ENCODE peak calls at places on chromosomes 2 and 18, in five cellular contexts. P is GM23338, N is SK-N-SH, M is tibial artery, T is breast epithelium. H is an unnamed sample.
A peak's percentile ranks its signal among the peaks of the same experiment; 100 is the strongest.

GRCh38 chr2:65018141-65018582 is 29.0 kb downstream of the SLC1A4 start:
- DNase-seq in T (no peak), P (no peak), N (no peak), M (peak; percentile 70), H (no peak)

GRCh38 chr2:37561615-37562569 is 109.5 kb downstream of the CDC42EP3 start:
- DNase-seq in N (no peak), T (no peak), M (no peak), P (peak; percentile 24), H (peak; percentile 62)

GRCh38 chr2:202965810-202966454 is 48.7 kb upstream of the NBEAL1 start:
- DNase-seq in M (no peak), P (peak; percentile 59), T (no peak), N (no peak), H (peak; percentile 62)

GRCh38 chr18:48514786-48515185 is 24.0 kb upstream of the CTIF start:
- DNase-seq in P (no peak), N (no peak), T (no peak), M (no peak), H (no peak)

GRCh38 chr2:144824611-144825010 is 304.7 kb upstream of the ZEB2 start:
- DNase-seq in P (no peak), M (no peak), T (no peak), N (no peak), H (no peak)

GRCh38 chr18:36296591-36297418 is 708 bp upstream of the FHOD3 start:
- DNase-seq in M (peak; percentile 89), T (peak; percentile 46), P (peak; percentile 80), N (peak; percentile 86), H (peak; percentile 93)

GRCh38 chr2:226701052-226701451 is 98.6 kb downstream of the IRS1 start:
- DNase-seq in M (no peak), T (no peak), P (no peak), N (no peak), H (no peak)

GRCh38 chr18:8816805-8817204 is 111.4 kb downstream of the MTCL1 start:
- DNase-seq in T (no peak), P (no peak), N (no peak), M (no peak), H (no peak)

GRCh38 chr2:226902041-226902972 is 66.5 kb downstream of the RHBDD1 start:
- DNase-seq in N (no peak), P (no peak), T (no peak), M (no peak), H (no peak)

GRCh38 chr18:54684786-54685185 is 93.7 kb downstream of the DYNAP start:
- DNase-seq in N (peak; percentile 8), M (no peak), T (no peak), P (peak; percentile 60), H (peak; percentile 64)

GRCh38 chr2:27705851-27706622 is 42.3 kb downstream of the SLC4A1AP start:
- DNase-seq in M (peak; percentile 97), T (peak; percentile 87), N (no peak), P (no peak), H (no peak)

GRCh38 chr2:25090801-25091200 is 48.9 kb downstream of the EFR3B start:
- DNase-seq in N (peak; percentile 62), P (no peak), M (no peak), T (no peak), H (no peak)

GRCh38 chr2:167293172-167293781 is 405.0 kb downstream of the XIRP2 start:
- DNase-seq in M (no peak), T (no peak), N (no peak), P (peak; percentile 45), H (no peak)

GRCh38 chr18:59385191-59385590 is 26.1 kb upstream of the LMAN1 start:
- DNase-seq in M (no peak), P (no peak), N (no peak), T (no peak), H (peak; percentile 51)

GRCh38 chr18:11937874-11938478 is 29.9 kb upstream of the MPPE1 start:
- DNase-seq in P (peak; percentile 83), M (peak; percentile 73), T (peak; percentile 73), N (peak; percentile 72), H (peak; percentile 91)
- TF ChIP-seq CTCF in P (peak; percentile 85), M (peak; percentile 85), T (peak; percentile 80), N (peak; percentile 87), H (peak; percentile 94)

GRCh38 chr2:127428057-127428814 is 10.0 kb downstream of the PROC start:
- DNase-seq in P (no peak), N (no peak), M (no peak), T (peak; percentile 11), H (no peak)
- H3K4me1 ChIP-seq in P (peaks cover 12% of the 10 kb centered on the region), N (no peaks in the 10 kb centered on the region), M (peaks cover 5% of the 10 kb centered on the region), T (no peaks in the 10 kb centered on the region), H (no peaks in the 10 kb centered on the region)

DNA sequence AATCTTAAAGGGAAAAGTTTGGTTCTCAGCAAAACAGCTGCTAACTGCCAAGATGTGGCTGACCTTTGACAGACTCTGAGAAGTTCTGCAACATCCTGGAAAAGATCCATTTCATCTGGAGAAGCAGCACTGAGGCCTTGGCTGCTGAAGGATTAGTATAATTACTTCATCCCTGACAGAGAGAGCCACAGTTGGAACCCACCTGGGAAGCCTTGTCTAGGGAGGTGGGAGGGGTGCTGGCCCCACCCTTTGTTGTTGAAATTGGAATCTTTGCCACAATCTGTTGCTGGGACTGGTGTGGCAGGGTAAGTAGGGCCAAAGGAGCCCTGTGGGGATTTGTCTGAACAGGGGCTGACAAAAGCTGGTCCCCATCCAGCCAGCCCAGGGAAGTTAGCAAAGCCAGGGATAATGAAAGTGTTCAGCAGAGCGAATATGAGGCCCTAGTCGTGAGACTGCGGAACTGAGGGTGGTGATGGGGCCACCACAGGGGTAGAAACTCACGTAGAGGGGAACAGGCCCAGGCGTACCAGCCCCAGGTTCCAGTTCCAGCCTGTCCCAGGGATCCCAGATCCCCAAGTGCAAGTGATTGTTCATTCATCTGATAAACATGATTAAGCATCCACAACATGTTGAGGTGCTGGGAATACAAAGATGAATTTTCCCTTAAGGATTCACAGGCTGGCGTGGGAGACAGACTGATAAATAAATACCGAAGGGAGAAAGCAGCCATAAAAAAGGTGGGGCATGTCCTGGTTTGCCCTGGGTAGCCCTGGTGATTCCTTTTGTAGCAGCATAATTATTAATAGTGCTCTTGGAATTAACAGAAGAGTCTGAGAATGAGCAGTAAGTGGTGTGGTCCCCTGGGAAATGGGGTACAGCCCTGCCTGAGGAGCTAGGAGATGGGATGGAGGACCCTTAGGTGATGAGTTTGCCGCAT is 60.0 kb downstream of the MYO1B start:
- DNase-seq in T (peak; percentile 34), N (no peak), M (peak; percentile 77), P (no peak), H (no peak)
- H3K27ac ChIP-seq in T (peak overlapping the region; percentile 79), N (peak overlapping the region; percentile 22), M (peak overlapping the region; percentile 82), P (no peak overlapping the region), H (no peak overlapping the region)

GRCh38 chr18:76255070-76255683 is 239.9 kb downstream of the ZNF516 start:
- DNase-seq in N (no peak), T (no peak), P (no peak), M (no peak), H (no peak)

GRCh38 chr18:76258209-76258608 is 236.8 kb downstream of the ZNF516 start:
- DNase-seq in T (no peak), M (no peak), N (no peak), P (no peak), H (no peak)

GRCh38 chr18:76256897-76257500 is 238.0 kb downstream of the ZNF516 start:
- DNase-seq in M (no peak), N (peak; percentile 42), T (no peak), P (peak; percentile 71), H (peak; percentile 74)

GRCh38 chr18:76251691-76252090 is 243.4 kb downstream of the ZNF516 start:
- DNase-seq in N (no peak), T (no peak), M (no peak), P (no peak), H (no peak)

DNA sequence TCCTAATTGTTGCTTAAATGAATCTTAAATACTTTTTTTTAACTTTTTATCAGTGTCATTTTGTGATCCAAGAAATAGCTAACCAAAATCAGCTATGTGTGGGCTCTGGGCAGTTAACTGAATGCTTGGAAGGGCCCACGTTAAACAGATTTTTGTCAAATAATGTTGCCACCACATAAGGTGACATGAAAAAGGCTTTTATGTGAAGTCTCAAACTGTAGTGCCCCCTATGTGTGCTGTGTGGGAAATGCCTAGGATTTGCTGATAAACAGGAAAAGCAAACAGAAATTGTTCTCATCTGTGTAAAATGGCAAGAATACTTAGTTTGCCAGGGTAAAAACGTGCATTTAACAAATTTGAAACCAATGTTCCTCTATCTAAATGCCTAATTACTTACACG is 242.2 kb downstream of the ZNF516 start:
- DNase-seq in P (peak; percentile 76), T (no peak), N (no peak), M (no peak), H (peak; percentile 71)
- TF ChIP-seq CTCF in P (peak; percentile 74), T (no peak), N (no peak), M (no peak), H (peak; percentile 87)

DNA sequence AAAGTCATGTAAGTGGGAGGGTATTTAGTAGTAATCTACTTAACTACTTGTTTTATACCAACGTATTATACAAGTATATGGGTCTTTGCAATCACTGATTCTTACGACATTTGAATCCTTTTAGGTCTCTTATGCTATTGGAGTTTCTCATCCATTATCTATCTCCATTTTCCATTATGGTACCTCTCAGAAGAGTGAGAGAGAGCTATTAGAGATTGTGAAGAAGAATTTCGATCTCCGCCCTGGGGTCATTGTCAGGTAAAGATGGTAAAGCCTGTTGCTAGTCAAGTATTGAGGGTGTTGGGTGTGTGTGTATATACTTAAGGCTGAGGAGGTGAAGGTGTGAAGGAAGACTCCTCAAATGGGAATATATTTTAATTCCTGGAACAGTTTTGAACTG is 3.8 kb downstream of the MAT2A start:
- DNase-seq in P (no peak), T (no peak), N (no peak), M (no peak), H (no peak)
- H3K4me1 ChIP-seq in P (peaks cover 16% of the 10 kb centered on the region), T (no peaks in the 10 kb centered on the region), N (peaks cover 15% of the 10 kb centered on the region), M (peaks cover 42% of the 10 kb centered on the region), H (peaks cover 18% of the 10 kb centered on the region)

GRCh38 chr2:101474752-101475384 is at the start of gene RFX8:
- DNase-seq in T (peak; percentile 19), N (no peak), M (no peak), P (peak; percentile 51), H (peak; percentile 63)
- H3K27ac ChIP-seq in T (peak within 1 kb of the TSS; percentile 82), N (no peak within 1 kb of the TSS), M (peak within 1 kb of the TSS; percentile 39), P (no peak within 1 kb of the TSS), H (no peak within 1 kb of the TSS)

DNA sequence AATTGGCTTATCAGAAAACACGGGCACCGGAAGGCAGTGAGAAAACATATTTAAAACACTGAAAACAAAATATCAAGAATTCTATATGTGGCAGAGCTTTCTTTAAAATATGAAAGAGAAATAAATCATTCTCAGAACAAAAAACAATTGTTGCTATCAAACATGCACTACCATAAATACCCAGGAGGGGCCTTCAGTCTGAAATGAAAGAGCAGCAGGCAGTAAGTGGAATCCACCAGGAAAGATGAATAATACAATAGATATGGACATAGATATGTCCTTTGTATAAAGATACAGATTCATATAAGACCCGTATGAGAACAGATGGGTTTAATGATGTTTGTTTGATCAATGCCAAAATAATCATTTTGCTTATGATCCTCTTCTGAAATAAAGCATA is 142.0 kb downstream of the TMEM18 start:
- DNase-seq in N (no peak), M (no peak), T (no peak), P (no peak), H (no peak)
- TF ChIP-seq CTCF in N (peak; percentile 19), M (no peak), T (no peak), P (peak; percentile 13), H (peak; percentile 66)

DNA sequence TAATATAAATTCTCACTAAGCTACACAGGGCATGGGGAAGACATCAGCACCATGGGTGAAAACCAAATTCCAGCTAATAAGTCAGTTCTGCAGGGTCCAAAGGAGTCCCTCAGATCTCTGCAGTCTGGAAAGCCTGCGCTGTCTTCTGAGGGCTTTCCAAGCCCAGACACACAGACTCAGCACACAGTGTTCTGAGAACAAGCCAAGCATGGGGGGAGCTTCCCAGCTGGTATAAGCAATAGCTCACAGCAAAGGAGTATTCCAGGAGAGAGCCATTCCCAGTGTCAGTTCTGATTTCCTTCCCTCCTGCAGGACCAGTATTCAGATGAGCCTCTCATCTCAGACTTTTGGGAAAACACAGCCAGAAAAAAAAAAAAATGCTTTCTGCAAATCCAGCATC is 370.8 kb downstream of the TNS1 start:
- DNase-seq in T (no peak), P (no peak), N (no peak), M (no peak), H (no peak)
- H3K4me1 ChIP-seq in T (no peaks in the 10 kb centered on the region), P (no peaks in the 10 kb centered on the region), N (no peaks in the 10 kb centered on the region), M (peaks cover 35% of the 10 kb centered on the region), H (peaks cover 5% of the 10 kb centered on the region)